ENCODE peak calls at places on chromosomes 3 and 15, in nine cellular contexts. C is vagina, Z is spleen, H is H1, L is tibial nerve, E is uterus, G is gastrocnemius medialis, F is esophagus squamous epithelium, I is suprapubic skin. B is an unnamed sample.
A peak's percentile ranks its signal among the peaks of the same experiment; 100 is the strongest.

GRCh38 chr3:160450846-160451245 is 1.3 kb upstream of the TRIM59 start:
- DNase-seq in C (no peak), Z (no peak), I (no peak), E (no peak), H (no peak), G (no peak), L (no peak), F (no peak), B (no peak)

GRCh38 chr3:120909602-120909878 is 1.5 kb downstream of the STXBP5L start:
- DNase-seq in G (no peak), F (no peak), H (peak; percentile 43), E (no peak), I (no peak), Z (no peak), L (no peak), C (no peak), B (no peak)

GRCh38 chr15:74461847-74462511 is 1.0 kb upstream of the UBL7 start:
- DNase-seq in E (no peak), Z (no peak), C (no peak), I (no peak), L (no peak), F (no peak), H (no peak), G (no peak), B (no peak)

GRCh38 chr3:158105124-158105709 is 1.0 kb downstream of the SHOX2 start:
- DNase-seq in F (no peak), G (no peak), Z (peak; percentile 77), L (peak; percentile 24), H (peak; percentile 79), I (peak; percentile 64), E (peak; percentile 14), C (no peak), B (peak; percentile 9)

GRCh38 chr3:73143821-73144237 is 82.4 kb downstream of the EBLN2 start:
- DNase-seq in C (no peak), I (no peak), F (no peak), Z (no peak), L (peak; percentile 31), H (no peak), G (peak; percentile 30), E (no peak), B (no peak)

GRCh38 chr3:130901463-130902204 is 7.8 kb downstream of the ATP2C1 start:
- DNase-seq in G (no peak), E (no peak), Z (no peak), I (no peak), F (no peak), C (no peak), L (no peak), H (no peak), B (no peak)

GRCh38 chr15:70323111-70323851 is 225.6 kb upstream of the TLE3 start:
- DNase-seq in Z (no peak), F (no peak), E (peak; percentile 90), I (peak; percentile 84), C (no peak), L (peak; percentile 74), G (peak; percentile 43), H (peak; percentile 42), B (peak; percentile 42)

GRCh38 chr15:98807262-98807661 is 158.9 kb downstream of the IGF1R start:
- DNase-seq in Z (no peak), H (no peak), E (no peak), L (no peak), C (no peak), F (no peak), I (no peak), G (no peak), B (no peak)

GRCh38 chr3:12629560-12629959 is 34.4 kb downstream of the RAF1 start:
- DNase-seq in L (no peak), G (peak; percentile 52), F (no peak), Z (no peak), I (no peak), H (no peak), C (no peak), E (no peak), B (peak; percentile 59)

GRCh38 chr15:63996794-63997357 is 49.4 kb downstream of the DAPK2 start:
- DNase-seq in G (no peak), H (no peak), E (no peak), L (no peak), F (no peak), C (no peak), Z (no peak), I (no peak), B (no peak)

GRCh38 chr15:88302373-88302772 is 45.8 kb upstream of the NTRK3 start:
- DNase-seq in G (no peak), C (no peak), Z (no peak), F (no peak), L (no peak), H (no peak), E (no peak), I (no peak), B (no peak)

GRCh38 chr3:188331166-188331565 is 177.2 kb downstream of the LPP start:
- DNase-seq in H (no peak), F (no peak), E (no peak), Z (no peak), I (no peak), G (no peak), C (no peak), L (no peak), B (no peak)

GRCh38 chr3:124351430-124352142 is 359.7 kb upstream of the ROPN1 start:
- DNase-seq in C (no peak), F (no peak), I (no peak), H (no peak), Z (no peak), E (no peak), L (peak; percentile 7), G (no peak), B (peak; percentile 25)

GRCh38 chr3:151404316-151404715 is 19.8 kb upstream of the P2RY12 start:
- DNase-seq in L (no peak), I (no peak), G (no peak), F (no peak), E (no peak), Z (no peak), H (no peak), C (no peak), B (no peak)

GRCh38 chr3:108474581-108474980 is 35.8 kb downstream of the MYH15 start:
- DNase-seq in E (no peak), F (no peak), I (no peak), H (no peak), G (no peak), Z (no peak), L (no peak), C (no peak), B (no peak)

GRCh38 chr15:87681054-87681453 is 575.5 kb downstream of the NTRK3 start:
- DNase-seq in H (no peak), Z (no peak), G (no peak), C (no peak), E (no peak), I (no peak), F (no peak), L (no peak), B (no peak)

GRCh38 chr15:38412466-38412865 is 41.5 kb upstream of the FAM98B start:
- DNase-seq in G (no peak), I (no peak), H (no peak), Z (no peak), L (no peak), F (no peak), C (no peak), E (no peak), B (no peak)

GRCh38 chr15:63794271-63794670 is 39.5 kb downstream of the HERC1 start:
- DNase-seq in L (no peak), I (no peak), C (no peak), Z (no peak), G (no peak), E (no peak), H (no peak), F (no peak), B (no peak)

GRCh38 chr15:90191795-90192494 is 9.2 kb upstream of the SEMA4B start:
- DNase-seq in E (peak; percentile 57), F (peak; percentile 55), L (peak; percentile 43), Z (peak; percentile 94), H (no peak), I (peak; percentile 81), G (peak; percentile 88), C (no peak), B (peak; percentile 84)
- TF ChIP-seq POLR2A in E (no peak), F (no peak), L (no peak), Z (no peak), H (no peak), I (no peak), G (no peak), C (no peak), B (no peak)

GRCh38 chr3:42123012-42123581 is 31.9 kb downstream of the TRAK1 start:
- DNase-seq in Z (peak; percentile 86), I (no peak), E (no peak), F (no peak), G (no peak), L (no peak), H (no peak), C (no peak), B (peak; percentile 62)
- H3K4me3 ChIP-seq in Z (no peak overlapping the region), I (peak overlapping the region; percentile 2), E (no peak overlapping the region), F (no peak overlapping the region), G (no peak overlapping the region), L (no peak overlapping the region), H (no peak overlapping the region), C (no peak overlapping the region), B (no peak overlapping the region)

DNA sequence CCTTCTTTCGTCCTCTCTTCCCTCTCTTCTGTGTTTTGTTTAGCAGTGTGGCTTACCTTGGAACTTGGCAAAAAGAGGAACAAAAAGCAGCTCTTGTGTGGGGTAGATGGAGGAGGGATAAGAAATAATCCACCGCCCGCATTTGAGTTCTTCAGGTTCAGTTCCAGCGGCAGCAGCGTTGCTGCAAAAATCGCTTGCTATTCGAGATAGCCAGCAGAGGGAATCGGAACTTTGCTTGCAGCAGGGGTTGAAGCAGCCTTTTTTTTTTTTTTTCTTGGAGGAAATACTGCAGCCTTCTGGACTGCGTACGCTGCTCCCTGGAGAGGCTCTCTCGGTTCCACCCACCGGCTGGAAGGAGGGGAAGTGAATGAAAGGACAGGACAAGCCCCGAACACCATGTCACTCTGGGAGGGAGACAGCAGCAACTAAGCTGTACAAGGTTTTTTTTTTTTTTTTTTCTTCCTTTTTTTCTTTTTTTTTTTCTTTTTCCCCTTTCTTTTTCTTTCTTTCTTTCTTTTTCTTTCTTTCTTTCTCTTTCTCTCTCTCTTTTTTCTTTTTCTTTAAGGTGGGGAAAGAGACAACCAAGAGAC is at the start of gene RBMS3:
- DNase-seq in I (peak; percentile 89), Z (peak; percentile 81), F (no peak), H (peak; percentile 54), C (no peak), E (peak; percentile 88), G (peak; percentile 88), L (peak; percentile 83), B (peak; percentile 92)
- TF ChIP-seq POLR2A in I (peak; percentile 47), Z (no peak), F (no peak), H (no peak), C (no peak), E (peak; percentile 65), G (peak; percentile 38), L (peak; percentile 20), B (peak; percentile 58)

GRCh38 chr15:78059110-78059839 is 18.2 kb downstream of the TBC1D2B start:
- DNase-seq in G (no peak), Z (no peak), E (no peak), C (no peak), I (no peak), L (no peak), F (no peak), H (no peak), B (no peak)
- H3K4me3 ChIP-seq in G (no peak overlapping the region), Z (no peak overlapping the region), E (no peak overlapping the region), C (no peak overlapping the region), I (no peak overlapping the region), L (no peak overlapping the region), F (no peak overlapping the region), H (no peak overlapping the region), B (no peak overlapping the region)

GRCh38 chr15:40047413-40048154 is 8.6 kb upstream of the SRP14 start:
- DNase-seq in F (no peak), H (peak; percentile 45), Z (peak; percentile 87), G (peak; percentile 45), C (no peak), L (no peak), E (no peak), I (no peak), B (peak; percentile 69)
- TF ChIP-seq POLR2A in F (no peak), H (no peak), Z (no peak), G (no peak), C (no peak), L (no peak), E (no peak), I (no peak), B (peak; percentile 4)